ENCODE peak calls at places on chromosomes 6 and 20, in eight cellular contexts. F is astrocyte of the spinal cord, D is left ventricle myocardium inferior, G is type B pancreatic cell, K is CD14-positive monocyte, S is heart right ventricle, Q is MM.1S, J is colonic mucosa. M is an unnamed sample.

GRCh38 chr20:32028647-32029372 is 18.6 kb downstream of the CCM2L start:
- DNase-seq in F (peak; percentile 18), D (no peak), G (no peak), K (no peak), S (no peak), Q (no peak), J (no peak), M (no peak)

GRCh38 chr6:42239736-42240375 is 22.2 kb upstream of the MRPS10 start:
- DNase-seq in F (peak; percentile 65), D (no peak), G (no peak), K (no peak), S (no peak), Q (no peak), J (no peak), M (peak; percentile 56)

GRCh38 chr6:20778460-20778859 is 244.2 kb downstream of the CDKAL1 start:
- DNase-seq in F (no peak), D (no peak), G (no peak), K (no peak), S (no peak), Q (no peak), J (no peak), M (no peak)

GRCh38 chr6:10429638-10430427 is 15.0 kb upstream of the TFAP2A start:
- DNase-seq in F (no peak), D (no peak), G (no peak), K (no peak), S (no peak), Q (peak; percentile 77), J (no peak), M (no peak)

GRCh38 chr6:134082191-134082590 is 29.8 kb upstream of the SLC2A12 start:
- DNase-seq in F (no peak), D (no peak), G (no peak), K (no peak), S (no peak), Q (no peak), J (no peak), M (no peak)

GRCh38 chr6:158766621-158767435 is 52.3 kb downstream of the EZR start:
- DNase-seq in F (no peak), D (no peak), G (no peak), K (no peak), S (no peak), Q (no peak), J (no peak), M (no peak)

GRCh38 chr6:3650341-3650958 is 101.1 kb downstream of the PXDC1 start:
- DNase-seq in F (no peak), D (no peak), G (no peak), K (no peak), S (no peak), Q (no peak), J (no peak), M (no peak)

GRCh38 chr6:22095886-22096285 is 200.9 kb downstream of the PRL start:
- DNase-seq in F (no peak), D (no peak), G (no peak), K (no peak), S (no peak), Q (no peak), J (no peak), M (no peak)

GRCh38 chr6:15264412-15264811 is 18.5 kb downstream of the JARID2 start:
- DNase-seq in F (no peak), D (no peak), G (no peak), K (no peak), S (no peak), Q (no peak), J (no peak), M (no peak)

GRCh38 chr6:170043881-170044790 is 246.7 kb downstream of the DLL1 start:
- DNase-seq in F (no peak), D (no peak), G (no peak), K (no peak), S (no peak), Q (no peak), J (no peak), M (peak; percentile 48)

GRCh38 chr6:19836799-19837510 is at the start of gene ID4:
- DNase-seq in F (peak; percentile 96), D (peak; percentile 92), G (peak; percentile 98), K (no peak), S (peak; percentile 92), Q (no peak), J (peak; percentile 86), M (peak; percentile 99)

GRCh38 chr6:52013035-52013434 is 74.4 kb downstream of the PKHD1 start:
- DNase-seq in F (no peak), D (no peak), G (no peak), K (no peak), S (no peak), Q (no peak), J (no peak), M (no peak)

GRCh38 chr20:2379511-2380229 is 1.0 kb upstream of the TGM6 start:
- DNase-seq in F (no peak), D (no peak), G (no peak), K (no peak), S (no peak), Q (peak; percentile 88), J (no peak), M (no peak)

DNA sequence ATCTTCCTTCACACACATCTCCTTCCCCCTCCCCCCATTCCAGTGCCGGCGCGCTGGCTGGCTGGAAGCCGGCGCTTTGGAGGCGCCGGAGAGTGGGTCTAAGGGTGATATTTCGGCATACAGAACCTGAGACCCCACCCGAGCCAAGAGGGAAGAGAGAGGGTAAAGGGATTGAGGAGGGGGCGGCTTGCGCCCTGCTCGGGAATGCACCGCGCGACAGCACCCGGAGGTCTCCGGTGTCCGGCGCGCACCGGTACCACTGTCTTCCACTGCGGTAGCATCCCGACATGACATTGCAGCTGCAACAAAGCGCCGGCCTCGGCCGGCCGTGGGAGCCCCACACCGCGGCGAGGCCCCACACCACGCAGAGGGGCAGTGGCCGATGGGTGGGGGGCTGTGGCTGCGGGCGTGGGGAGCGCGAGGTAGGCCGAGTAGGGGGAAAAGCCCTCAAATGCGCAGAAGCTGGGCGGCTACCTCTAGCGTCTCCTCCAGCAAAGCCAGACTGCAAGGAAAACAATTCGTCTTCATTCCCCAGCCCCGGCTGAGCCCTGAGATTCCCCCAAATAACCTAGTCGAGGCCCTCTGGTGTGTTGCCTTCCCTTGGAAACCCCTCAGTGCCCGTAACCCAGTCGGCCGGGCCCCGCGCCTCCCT is 905 bp downstream of the TNFRSF21 start:
- DNase-seq in F (peak; percentile 58), D (peak; percentile 32), G (peak; percentile 70), K (no peak), S (peak; percentile 33), Q (no peak), J (peak; percentile 47), M (no peak)
- TF ChIP-seq CTCF in F (no peak), D (no peak), G (no peak), K (no peak), S (no peak), Q (no peak), J (no peak), M (no peak)

DNA sequence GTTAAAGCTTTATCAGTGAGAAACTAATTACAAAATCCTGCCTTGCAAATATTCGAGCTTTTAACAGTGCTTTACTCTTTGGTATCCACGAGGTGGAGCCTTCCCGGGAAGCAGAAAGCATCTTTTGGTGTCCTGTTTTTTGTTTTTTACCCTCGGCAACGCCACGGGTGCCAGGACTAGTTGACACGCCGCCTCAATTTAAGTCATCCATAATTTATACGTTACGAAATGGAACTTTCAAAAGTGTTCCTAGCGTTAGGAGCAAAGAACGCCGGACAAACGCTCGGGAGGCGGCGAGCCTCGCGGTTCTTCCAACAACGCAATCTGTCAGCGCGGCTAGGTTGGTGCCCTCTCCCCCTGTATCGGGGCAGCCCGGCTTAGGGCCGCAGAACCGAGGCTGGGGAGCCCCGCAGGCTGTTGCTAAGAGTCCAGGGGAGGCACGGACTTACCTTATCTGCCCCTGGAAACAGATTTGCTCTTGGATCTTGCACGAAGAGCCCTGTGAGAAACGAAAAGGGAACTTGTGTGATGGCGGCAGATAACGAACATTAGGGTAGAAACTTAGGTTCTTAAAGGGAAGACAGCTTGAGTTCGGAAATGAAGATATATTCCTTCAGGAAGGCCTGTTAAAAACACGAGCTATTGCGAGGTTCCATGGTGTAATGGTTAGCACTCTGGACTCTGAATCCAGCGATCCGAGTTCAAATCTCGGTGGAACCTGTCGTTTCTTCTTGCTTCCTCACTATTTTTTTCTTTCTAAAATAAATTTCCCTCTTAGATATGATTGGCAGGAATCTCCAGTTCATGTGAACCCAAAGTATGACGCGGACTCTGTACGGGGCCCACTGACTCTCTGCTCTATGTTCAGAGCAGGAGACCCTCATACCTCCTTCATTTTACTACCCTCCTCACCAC is 46.2 kb upstream of the ZNF184 start:
- DNase-seq in F (peak; percentile 92), D (peak; percentile 33), G (no peak), K (peak; percentile 50), S (peak; percentile 43), Q (peak; percentile 77), J (peak; percentile 72), M (no peak)
- TF ChIP-seq CTCF in F (peak; percentile 76), D (peak; percentile 77), G (peak; percentile 90), K (peak; percentile 83), S (peak; percentile 80), Q (peak; percentile 78), J (peak; percentile 46), M (peak; percentile 98)

GRCh38 chr6:16800942-16801341 is 39.7 kb upstream of the ATXN1 start:
- DNase-seq in F (no peak), D (no peak), G (no peak), K (no peak), S (no peak), Q (no peak), J (no peak), M (no peak)
- TF ChIP-seq CTCF in F (no peak), D (peak; percentile 20), G (no peak), K (no peak), S (peak; percentile 16), Q (no peak), J (no peak), M (no peak)

GRCh38 chr6:144064831-144065668 is 30.3 kb downstream of the SF3B5 start:
- DNase-seq in F (no peak), D (no peak), G (no peak), K (no peak), S (no peak), Q (no peak), J (peak; percentile 76), M (no peak)

GRCh38 chr6:144063246-144063743 is 32.1 kb downstream of the SF3B5 start:
- DNase-seq in F (no peak), D (no peak), G (no peak), K (no peak), S (no peak), Q (no peak), J (peak; percentile 67), M (no peak)

GRCh38 chr6:144064402-144064830 is 31.0 kb downstream of the SF3B5 start:
- DNase-seq in F (no peak), D (peak; percentile 31), G (no peak), K (peak; percentile 57), S (peak; percentile 30), Q (no peak), J (peak; percentile 58), M (no peak)

GRCh38 chr6:144062757-144063156 is 32.6 kb downstream of the SF3B5 start:
- DNase-seq in F (no peak), D (no peak), G (no peak), K (no peak), S (no peak), Q (no peak), J (no peak), M (no peak)

DNA sequence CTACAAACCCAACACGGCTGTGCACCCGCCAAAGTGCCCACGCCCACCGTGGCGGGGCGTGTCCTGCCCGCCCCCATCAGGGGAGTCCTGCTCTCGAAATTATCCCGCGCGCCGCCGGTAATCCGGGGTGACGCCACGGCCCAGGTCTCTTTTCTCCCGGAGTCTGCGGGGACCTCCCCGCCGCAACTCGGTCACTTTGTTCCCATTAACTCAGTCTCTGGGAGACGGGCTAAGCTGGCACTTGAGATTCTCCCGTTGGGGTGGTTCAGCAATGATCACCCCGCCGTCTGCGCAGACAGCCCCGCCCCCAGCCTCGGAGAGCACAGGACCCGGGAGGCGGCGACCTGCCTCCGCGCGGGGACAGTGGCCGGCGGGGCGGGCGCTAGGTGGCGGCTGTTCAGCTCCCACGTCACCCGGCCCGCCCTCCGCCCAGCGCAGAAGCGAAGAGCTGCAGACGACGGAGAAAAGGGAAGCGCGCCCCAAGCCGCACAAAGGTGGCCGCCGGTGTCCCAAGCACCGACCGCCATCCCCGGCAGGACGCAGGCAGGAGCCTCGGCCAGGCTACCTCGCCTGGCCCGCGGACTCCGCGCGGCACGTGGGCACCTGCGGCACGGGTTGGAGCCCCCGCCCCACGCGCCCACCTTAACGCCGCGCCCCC is 31.5 kb downstream of the SF3B5 start:
- DNase-seq in F (no peak), D (peak; percentile 85), G (peak; percentile 79), K (peak; percentile 93), S (peak; percentile 86), Q (peak; percentile 77), J (peak; percentile 95), M (no peak)
- TF ChIP-seq CTCF in F (peak; percentile 18), D (peak; percentile 48), G (peak; percentile 44), K (peak; percentile 31), S (peak; percentile 51), Q (no peak), J (no peak), M (peak; percentile 69)